ENCODE peak calls at places on chromosomes 12 and 14, in seven cellular contexts. Z is HT1080, G is B cell, N is cerebellar cortex, W is dorsolateral prefrontal cortex, A is RCC 7860, J is hepatic stellate cell. R is an unnamed sample.

GRCh38 chr12:122022393-122023338 is 982 bp downstream of the BCL7A start:
- DNase-seq in Z (no peak), N (no peak), W (no peak), J (peak; percentile 62), G (no peak), A (no peak), R (no peak)

GRCh38 chr12:21476949-21477348 is 24.5 kb downstream of the RECQL start:
- DNase-seq in W (no peak), J (peak; percentile 30), N (no peak), A (no peak), G (no peak), Z (peak; percentile 80), R (no peak)

GRCh38 chr12:14540801-14541462 is 26.8 kb downstream of the PLBD1 start:
- DNase-seq in A (no peak), N (no peak), J (no peak), G (no peak), W (no peak), Z (no peak), R (no peak)

GRCh38 chr14:35441160-35441559 is 36.6 kb upstream of the NFKBIA start:
- DNase-seq in W (no peak), Z (no peak), A (no peak), N (no peak), G (no peak), J (no peak), R (no peak)

GRCh38 chr12:51980051-51980808 is 26.5 kb upstream of the TAMALIN start:
- DNase-seq in A (peak; percentile 57), Z (peak; percentile 48), W (peak; percentile 73), J (peak; percentile 87), N (peak; percentile 82), G (peak; percentile 66), R (peak; percentile 88)

GRCh38 chr14:60249321-60250251 is 565 bp downstream of the PPM1A start:
- DNase-seq in N (peak; percentile 55), A (peak; percentile 6), G (peak; percentile 67), W (peak; percentile 22), Z (peak; percentile 38), J (peak; percentile 71), R (peak; percentile 56)

GRCh38 chr12:133203344-133204263 is 22.3 kb downstream of the ZNF268 start:
- DNase-seq in G (no peak), Z (no peak), J (no peak), N (no peak), W (no peak), A (no peak), R (no peak)

GRCh38 chr12:67151891-67152290 is 117.3 kb upstream of the CAND1 start:
- DNase-seq in G (no peak), J (no peak), Z (no peak), W (no peak), A (no peak), N (no peak), R (no peak)

GRCh38 chr12:38588618-38589309 is 272.2 kb downstream of the ALG10B start:
- DNase-seq in N (no peak), Z (no peak), J (no peak), G (no peak), W (no peak), A (no peak), R (no peak)

GRCh38 chr12:124745891-124746570 is 117.6 kb downstream of the SCARB1 start:
- DNase-seq in G (no peak), W (peak; percentile 97), Z (peak; percentile 68), N (peak; percentile 94), J (peak; percentile 96), A (peak; percentile 84), R (peak; percentile 98)

GRCh38 chr12:57452181-57452936 is 2.7 kb upstream of the INHBE start:
- DNase-seq in W (peak; percentile 63), A (no peak), N (no peak), Z (peak; percentile 84), G (peak; percentile 36), J (peak; percentile 77), R (no peak)

GRCh38 chr12:104219908-104220404 is 4.4 kb downstream of the TXNRD1 start:
- DNase-seq in Z (peak; percentile 92), W (no peak), N (peak; percentile 74), G (no peak), J (peak; percentile 48), A (peak; percentile 96), R (no peak)

GRCh38 chr14:54642121-54642520 is 75.2 kb downstream of the SAMD4A start:
- DNase-seq in Z (no peak), W (no peak), N (no peak), G (no peak), A (no peak), J (no peak), R (no peak)

GRCh38 chr14:79271122-79271521 is 940.2 kb downstream of the DIO2 start:
- DNase-seq in W (no peak), A (no peak), J (no peak), N (no peak), Z (no peak), G (no peak), R (no peak)

GRCh38 chr12:125860672-125861288 is 795.5 kb downstream of the AACS start:
- DNase-seq in A (no peak), W (no peak), N (no peak), G (no peak), J (no peak), Z (no peak), R (no peak)

GRCh38 chr14:75185251-75186040 is 9.0 kb upstream of the TMED10 start:
- DNase-seq in J (no peak), N (no peak), A (no peak), W (no peak), G (no peak), Z (no peak), R (no peak)

GRCh38 chr14:68786491-68787234 is 6.2 kb downstream of the ZFP36L1 start:
- DNase-seq in N (peak; percentile 76), J (no peak), G (no peak), Z (peak; percentile 84), W (no peak), A (peak; percentile 84), R (peak; percentile 31)

GRCh38 chr12:14366211-14366762 is 805 bp downstream of the ATF7IP start:
- DNase-seq in G (no peak), A (peak; percentile 32), W (no peak), N (no peak), Z (no peak), J (no peak), R (no peak)

GRCh38 chr12:130875193-130875592 is 3.3 kb downstream of the RAN start:
- DNase-seq in J (no peak), N (no peak), W (no peak), Z (no peak), G (no peak), A (no peak), R (no peak)

GRCh38 chr12:79233341-79233761 is 368.8 kb downstream of the SYT1 start:
- DNase-seq in J (no peak), N (peak; percentile 53), W (no peak), Z (no peak), A (no peak), G (no peak), R (no peak)

GRCh38 chr12:112837629-112838191 is 46.2 kb downstream of the RPH3A start:
- DNase-seq in G (no peak), Z (peak; percentile 86), N (no peak), J (no peak), A (peak; percentile 65), W (no peak), R (no peak)

GRCh38 chr12:48764521-48764920 is 24.4 kb downstream of the ADCY6 start:
- DNase-seq in A (no peak), Z (peak; percentile 60), J (no peak), N (no peak), W (no peak), G (no peak), R (no peak)

GRCh38 chr12:122855985-122856831 is 21.0 kb downstream of the HIP1R start:
- DNase-seq in N (no peak), Z (no peak), W (no peak), J (no peak), G (no peak), A (no peak), R (no peak)

GRCh38 chr12:130783110-130783715 is 55.8 kb downstream of the STX2 start:
- DNase-seq in Z (no peak), A (no peak), G (no peak), N (no peak), W (no peak), J (no peak), R (no peak)

GRCh38 chr14:74558655-74559054 is 53.4 kb downstream of the LTBP2 start:
- DNase-seq in W (no peak), J (no peak), Z (no peak), A (no peak), G (no peak), N (no peak), R (no peak)

GRCh38 chr12:23555808-23556207 is 393.7 kb downstream of the SOX5 start:
- DNase-seq in W (no peak), Z (no peak), A (no peak), G (no peak), N (no peak), J (no peak), R (no peak)

GRCh38 chr14:70359076-70359424 is 433 bp downstream of the COX16 start:
- DNase-seq in A (no peak), N (no peak), W (no peak), J (no peak), Z (no peak), G (no peak), R (no peak)

GRCh38 chr12:53076461-53076860 is 2.7 kb downstream of the SPRYD3 start:
- DNase-seq in Z (no peak), J (no peak), N (no peak), A (no peak), W (no peak), G (no peak), R (no peak)

GRCh38 chr12:6635375-6635855 is 344 bp downstream of the LPAR5 start:
- DNase-seq in G (peak; percentile 95), A (no peak), N (no peak), J (no peak), W (no peak), Z (no peak), R (no peak)

GRCh38 chr12:51540996-51541395 is 50.0 kb upstream of the SCN8A start:
- DNase-seq in Z (no peak), G (no peak), W (no peak), A (no peak), J (no peak), N (no peak), R (no peak)

GRCh38 chr12:12449533-12450025 is 92.7 kb downstream of the BORCS5 start:
- DNase-seq in W (no peak), J (no peak), N (no peak), A (no peak), Z (no peak), G (no peak), R (no peak)

GRCh38 chr12:53972152-53972702 is 699 bp upstream of the HOXC11 start:
- DNase-seq in G (no peak), N (no peak), Z (peak; percentile 30), J (no peak), A (no peak), W (no peak), R (no peak)

GRCh38 chr14:105337966-105338365 is 23.4 kb downstream of the PACS2 start:
- DNase-seq in Z (no peak), G (no peak), W (peak; percentile 62), A (no peak), J (no peak), N (no peak), R (peak; percentile 64)

GRCh38 chr14:92973798-92974372 is 50.9 kb downstream of the CHGA start:
- DNase-seq in W (no peak), G (no peak), A (no peak), Z (no peak), N (no peak), J (no peak), R (no peak)

GRCh38 chr12:6821674-6822433 is at the start of gene GPR162:
- DNase-seq in N (peak; percentile 79), J (peak; percentile 83), W (peak; percentile 51), G (no peak), Z (no peak), A (no peak), R (peak; percentile 79)

GRCh38 chr12:76026643-76027063 is 4.9 kb downstream of the PHLDA1 start:
- DNase-seq in J (no peak), A (no peak), W (no peak), G (no peak), Z (peak; percentile 76), N (no peak), R (no peak)

GRCh38 chr12:119772431-119772830 is 104.5 kb downstream of the PRKAB1 start:
- DNase-seq in W (no peak), N (no peak), Z (no peak), G (no peak), A (no peak), J (no peak), R (no peak)